ENCODE peak calls at places on chromosomes 12 and 14, in nine cellular contexts. T is right cardiac atrium, K is cardiac muscle cell, L is fibroblast of lung, X is Panc1, J is uterus, B is A549, Z is heart right ventricle, Y is left ventricle myocardium inferior. D is an unnamed sample. For H3K4me1, the result is how much of the 10 kb centered on the place peaks cover.

GRCh38 chr12:8742501-8742900 is 44.7 kb downstream of the RIMKLB start:
- DNase-seq in K (no peak), Y (no peak), Z (no peak), J (no peak), T (no peak), B (no peak), X (no peak), L (peak), D (no peak)

GRCh38 chr12:113227686-113228391 is 6.6 kb downstream of the TPCN1 start:
- DNase-seq in B (no peak), L (no peak), T (peak), Y (no peak), K (no peak), X (no peak), Z (no peak), J (no peak), D (no peak)

GRCh38 chr12:81558031-81558430 is 201.1 kb downstream of the PPFIA2 start:
- DNase-seq in T (no peak), L (peak), Z (no peak), B (no peak), J (no peak), Y (no peak), K (no peak), X (no peak), D (no peak)

GRCh38 chr12:46915861-46916260 is 90.1 kb upstream of the SLC38A4 start:
- DNase-seq in B (no peak), Y (no peak), L (peak), T (no peak), Z (no peak), X (no peak), K (no peak), J (peak), D (no peak)

GRCh38 chr14:74669846-74670245 is 43.0 kb downstream of the AREL1 start:
- DNase-seq in B (no peak), L (no peak), Y (no peak), T (peak), Z (no peak), X (no peak), J (no peak), K (no peak), D (no peak)

GRCh38 chr12:84150226-84150625 is 762.4 kb downstream of the SLC6A15 start:
- DNase-seq in J (no peak), Y (no peak), L (no peak), K (no peak), Z (no peak), X (no peak), B (no peak), T (no peak), D (no peak)

GRCh38 chr12:112838731-112839130 is 47.2 kb downstream of the RPH3A start:
- DNase-seq in X (no peak), J (no peak), T (no peak), Y (no peak), K (no peak), L (no peak), Z (no peak), B (no peak), D (no peak)

GRCh38 chr14:65256714-65257113 is 154.4 kb upstream of the MAX start:
- DNase-seq in Y (no peak), K (no peak), B (no peak), Z (no peak), T (no peak), L (no peak), J (no peak), X (no peak), D (no peak)

GRCh38 chr14:95183532-95184412 is 26.4 kb upstream of the DICER1 start:
- DNase-seq in X (no peak), L (no peak), J (no peak), K (no peak), Z (no peak), T (no peak), Y (no peak), B (no peak), D (no peak)

GRCh38 chr12:24695657-24696329 is 253.1 kb downstream of the BCAT1 start:
- DNase-seq in Y (no peak), B (no peak), K (no peak), T (no peak), J (no peak), Z (no peak), X (no peak), L (no peak), D (no peak)

GRCh38 chr14:92531151-92531873 is 17.7 kb downstream of the RIN3 start:
- DNase-seq in K (no peak), B (no peak), X (no peak), T (no peak), Z (no peak), J (no peak), L (no peak), Y (no peak), D (peak)

GRCh38 chr14:91331761-91332447 is 85.7 kb downstream of the CCDC88C start:
- DNase-seq in J (no peak), B (no peak), Z (no peak), T (peak), Y (peak), K (no peak), L (no peak), X (no peak), D (no peak)

GRCh38 chr14:57961793-57962075 is 95.8 kb upstream of the SLC35F4 start:
- DNase-seq in X (no peak), Y (no peak), B (no peak), L (no peak), K (no peak), J (no peak), Z (no peak), T (no peak), D (no peak)

GRCh38 chr14:29282169-29282568 is 515.6 kb downstream of the FOXG1 start:
- DNase-seq in X (no peak), Y (no peak), K (no peak), J (no peak), T (no peak), B (no peak), Z (no peak), L (no peak), D (no peak)

GRCh38 chr14:21093769-21094681 is 4.4 kb downstream of the ZNF219 start:
- DNase-seq in Z (no peak), B (no peak), L (no peak), T (peak), J (no peak), K (peak), X (no peak), Y (no peak), D (no peak)

GRCh38 chr14:80987235-80988032 is 32.0 kb downstream of the TSHR start:
- DNase-seq in J (peak), X (peak), L (peak), Z (no peak), B (peak), T (peak), K (peak), Y (peak), D (peak)

GRCh38 chr14:81537193-81537592 is 3.5 kb upstream of the SEL1L start:
- DNase-seq in B (no peak), J (no peak), X (no peak), L (no peak), T (no peak), K (no peak), Z (no peak), Y (no peak), D (no peak)

GRCh38 chr12:130111965-130112496 is 50.2 kb upstream of the FZD10 start:
- DNase-seq in L (no peak), Y (no peak), K (no peak), T (no peak), Z (no peak), B (no peak), X (no peak), J (no peak), D (no peak)

GRCh38 chr12:67820694-67821093 is 168.6 kb upstream of the IFNG-AS1 start:
- DNase-seq in J (no peak), Z (no peak), Y (no peak), B (no peak), X (no peak), K (no peak), L (no peak), T (no peak), D (no peak)

GRCh38 chr12:129102233-129102632 is 249.0 kb downstream of the GLT1D1 start:
- DNase-seq in T (no peak), Z (no peak), X (no peak), L (no peak), J (no peak), B (no peak), Y (no peak), K (no peak), D (no peak)

GRCh38 chr14:22184157-22185025 is 404.6 kb downstream of the DAD1 start:
- DNase-seq in L (peak), Y (no peak), K (no peak), Z (no peak), T (no peak), J (no peak), X (no peak), B (no peak), D (no peak)

GRCh38 chr12:47884501-47884900 is 20.3 kb downstream of the VDR start:
- DNase-seq in J (no peak), Z (no peak), X (no peak), B (no peak), L (no peak), K (no peak), Y (no peak), T (no peak), D (no peak)

GRCh38 chr14:44963775-44964380 is 1.9 kb downstream of the TOGARAM1 start:
- DNase-seq in K (no peak), L (peak), X (no peak), T (peak), J (no peak), B (no peak), Z (no peak), Y (no peak), D (no peak)

GRCh38 chr14:95609398-95609990 is 74.6 kb downstream of the GLRX5 start:
- DNase-seq in T (no peak), B (no peak), K (peak), L (peak), J (no peak), Z (no peak), X (no peak), Y (no peak), D (no peak)

DNA sequence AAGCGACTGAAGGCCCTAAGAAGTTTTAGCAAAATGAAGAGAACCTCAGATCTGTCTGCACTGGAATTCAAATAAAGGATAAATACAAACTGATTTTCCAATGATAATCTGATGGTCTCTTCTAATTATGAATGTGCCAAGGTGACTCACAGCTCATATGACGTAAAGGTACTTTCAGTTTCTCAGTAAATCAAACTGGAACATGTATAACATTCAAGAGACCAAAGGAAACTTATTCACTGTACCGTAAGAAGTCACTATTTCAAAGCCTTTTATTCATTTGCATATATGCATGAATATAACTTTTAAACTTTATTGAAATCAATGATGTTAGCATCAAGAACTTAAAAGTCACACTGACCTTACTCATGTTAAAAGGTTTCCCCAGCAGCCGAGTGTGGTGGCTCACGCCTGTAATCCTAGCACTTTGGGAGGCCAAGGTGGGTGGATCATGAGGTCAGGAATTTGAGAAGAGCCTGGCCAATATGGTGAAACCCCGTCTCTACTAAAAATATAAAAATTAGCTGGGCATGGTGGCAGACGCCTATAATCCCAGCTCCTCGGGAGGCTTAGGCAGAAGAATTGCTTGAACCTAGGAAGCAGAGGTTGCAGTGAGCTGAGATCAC is 52.2 kb downstream of the ATXN2 start:
- DNase-seq in J (no peak), Z (no peak), Y (no peak), B (no peak), L (peak), X (no peak), K (no peak), T (no peak), D (no peak)
- H3K4me3 ChIP-seq in J (no peak), Z (no peak), Y (no peak), B (no peak), L (no peak), X (no peak), K (no peak), T (no peak), D (no peak)

GRCh38 chr12:124751654-124752355 is 111.9 kb downstream of the SCARB1 start:
- DNase-seq in T (peak), B (no peak), X (no peak), Z (no peak), J (no peak), L (no peak), Y (no peak), K (no peak), D (no peak)

GRCh38 chr12:124750787-124751471 is 112.7 kb downstream of the SCARB1 start:
- DNase-seq in K (peak), Z (no peak), B (no peak), Y (no peak), L (no peak), T (peak), J (no peak), X (no peak), D (no peak)

GRCh38 chr12:124749725-124750124 is 113.9 kb downstream of the SCARB1 start:
- DNase-seq in L (no peak), B (no peak), K (no peak), Z (no peak), T (no peak), Y (no peak), J (no peak), X (no peak), D (no peak)

GRCh38 chr12:124752437-124753229 is 111.0 kb downstream of the SCARB1 start:
- DNase-seq in T (peak), X (no peak), Z (no peak), J (no peak), Y (no peak), K (no peak), L (no peak), B (no peak), D (no peak)

GRCh38 chr12:124750149-124750656 is 113.5 kb downstream of the SCARB1 start:
- DNase-seq in B (no peak), K (no peak), Y (no peak), T (no peak), Z (no peak), X (no peak), J (no peak), L (no peak), D (no peak)
- H3K27ac ChIP-seq in B (peak), K (no peak), Y (no peak), T (no peak), Z (no peak), X (peak), J (no peak), L (no peak), D (no peak)

GRCh38 chr12:116265361-116266128 is 11.9 kb downstream of the MED13L start:
- DNase-seq in J (no peak), Z (no peak), L (no peak), T (no peak), X (no peak), B (no peak), Y (no peak), K (no peak), D (no peak)
- H3K4me1 ChIP-seq in J (under half), Z (under half), L (under half), T (under half), X (half or more), B (half or more), Y (half or more), K (under half), D (half or more)

GRCh38 chr12:107925125-107925524 is 150.6 kb downstream of the ASCL4 start:
- DNase-seq in Z (no peak), J (no peak), Y (no peak), K (no peak), B (no peak), X (no peak), L (no peak), T (no peak), D (no peak)
- H3K4me3 ChIP-seq in Z (no peak), J (no peak), Y (no peak), K (no peak), B (no peak), X (no peak), L (no peak), T (no peak), D (no peak)

DNA sequence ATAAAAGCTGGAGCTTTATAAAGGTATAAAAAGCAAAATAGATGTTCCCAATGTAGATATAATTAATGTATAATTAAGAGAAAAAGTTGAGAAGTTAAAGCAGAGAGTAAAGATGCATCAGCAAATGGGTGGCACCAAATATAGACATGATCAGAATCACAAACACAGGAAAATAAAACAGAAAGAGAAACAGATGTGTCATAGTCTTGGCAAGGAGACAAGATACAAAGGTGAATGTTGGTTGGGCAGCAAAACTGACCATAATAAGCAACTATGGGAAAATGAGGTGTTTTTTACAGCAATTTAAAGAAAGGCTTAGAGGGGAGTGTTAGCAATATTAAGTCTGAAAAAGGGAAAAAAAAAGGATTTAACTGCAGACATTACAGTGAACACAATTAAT is 135.4 kb upstream of the CLEC14A start:
- DNase-seq in K (no peak), B (no peak), J (no peak), Y (no peak), Z (no peak), X (no peak), T (no peak), L (peak), D (no peak)
- H3K27ac ChIP-seq in K (no peak), B (no peak), J (no peak), Y (peak), Z (no peak), X (no peak), T (no peak), L (no peak), D (no peak)

D was measured in tibial artery.